ENCODE peak calls at places on chromosomes 11 and 22, in nine cellular contexts. A is AG09309, T is mesothelial cell of epicardium, Z is tibial nerve, D is right atrium auricular region, X is ovary, H is progenitor cell of endocrine pancreas, J is kidney, R is RWPE1. Y is an unnamed sample.

GRCh38 chr11:12076840-12077534 is 33.4 kb upstream of the MICAL2 start:
- DNase-seq in A (no peak), T (no peak), Z (no peak), D (no peak), X (no peak), H (no peak), J (no peak), R (no peak), Y (no peak)

GRCh38 chr22:38943181-38943580 is 14.2 kb upstream of the APOBEC3A start:
- DNase-seq in A (no peak), T (no peak), Z (no peak), D (no peak), X (no peak), H (no peak), J (peak; percentile 30), R (no peak), Y (no peak)

GRCh38 chr11:28243057-28243456 is 134.9 kb downstream of the METTL15 start:
- DNase-seq in A (no peak), T (no peak), Z (no peak), D (no peak), X (no peak), H (no peak), J (no peak), R (no peak), Y (no peak)

GRCh38 chr11:124194696-124195418 is 11.7 kb downstream of the OR10D3 start:
- DNase-seq in A (peak; percentile 10), T (no peak), Z (no peak), D (peak; percentile 71), X (no peak), H (no peak), J (no peak), R (peak; percentile 38), Y (no peak)

GRCh38 chr11:64107300-64107699 is 58.6 kb downstream of the MACROD1 start:
- DNase-seq in A (no peak), T (no peak), Z (no peak), D (no peak), X (no peak), H (no peak), J (no peak), R (no peak), Y (no peak)

GRCh38 chr11:71139516-71140205 is 112.7 kb downstream of the SHANK2 start:
- DNase-seq in A (no peak), T (no peak), Z (no peak), D (no peak), X (no peak), H (no peak), J (peak; percentile 92), R (no peak), Y (no peak)

GRCh38 chr11:121721961-121722360 is 269.2 kb upstream of the SORL1-AS1 start:
- DNase-seq in A (no peak), T (no peak), Z (no peak), D (no peak), X (no peak), H (no peak), J (no peak), R (no peak), Y (no peak)

GRCh38 chr11:46391578-46392420 is at the start of gene CHRM4:
- DNase-seq in A (no peak), T (no peak), Z (no peak), D (no peak), X (no peak), H (peak; percentile 49), J (no peak), R (peak; percentile 51), Y (no peak)

GRCh38 chr11:96214745-96215093 is 128.3 kb downstream of the MAML2 start:
- DNase-seq in A (no peak), T (no peak), Z (no peak), D (no peak), X (no peak), H (no peak), J (no peak), R (no peak), Y (no peak)

GRCh38 chr22:44330727-44331660 is 18.2 kb upstream of the SHISAL1 start:
- DNase-seq in A (no peak), T (no peak), Z (no peak), D (no peak), X (no peak), H (no peak), J (no peak), R (no peak), Y (no peak)

GRCh38 chr11:101436511-101437142 is 147.2 kb downstream of the TRPC6 start:
- DNase-seq in A (no peak), T (no peak), Z (no peak), D (no peak), X (peak; percentile 68), H (peak; percentile 30), J (no peak), R (peak; percentile 20), Y (no peak)

GRCh38 chr11:96337541-96338530 is 5.2 kb downstream of the MAML2 start:
- DNase-seq in A (no peak), T (no peak), Z (no peak), D (no peak), X (no peak), H (no peak), J (no peak), R (no peak), Y (no peak)

DNA sequence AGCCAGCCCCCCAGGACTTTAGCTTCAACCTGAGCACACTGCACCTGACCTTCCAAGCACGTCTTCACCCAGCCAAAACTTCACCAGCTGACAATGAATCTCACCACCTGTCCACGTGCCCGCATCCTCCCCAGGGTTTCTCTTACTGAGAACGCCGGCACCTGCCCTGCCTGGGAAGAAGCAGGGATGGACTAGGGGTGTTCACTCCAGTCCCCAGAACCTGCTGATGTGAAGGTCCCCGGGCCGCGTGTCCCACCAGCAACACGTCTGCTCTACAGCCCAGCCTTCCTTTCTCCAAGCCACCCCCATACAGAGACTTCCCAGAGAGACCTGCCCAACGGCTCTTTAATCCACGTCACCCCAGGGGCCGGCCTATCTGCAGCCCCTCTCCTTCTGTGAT is 12.8 kb downstream of the CPT1A start:
- DNase-seq in A (no peak), T (no peak), Z (no peak), D (no peak), X (no peak), H (no peak), J (no peak), R (no peak), Y (no peak)
- TF ChIP-seq CTCF in A (no peak), T (no peak), Z (no peak), D (no peak), X (no peak), H (no peak), J (no peak), R (no peak), Y (no peak)

DNA sequence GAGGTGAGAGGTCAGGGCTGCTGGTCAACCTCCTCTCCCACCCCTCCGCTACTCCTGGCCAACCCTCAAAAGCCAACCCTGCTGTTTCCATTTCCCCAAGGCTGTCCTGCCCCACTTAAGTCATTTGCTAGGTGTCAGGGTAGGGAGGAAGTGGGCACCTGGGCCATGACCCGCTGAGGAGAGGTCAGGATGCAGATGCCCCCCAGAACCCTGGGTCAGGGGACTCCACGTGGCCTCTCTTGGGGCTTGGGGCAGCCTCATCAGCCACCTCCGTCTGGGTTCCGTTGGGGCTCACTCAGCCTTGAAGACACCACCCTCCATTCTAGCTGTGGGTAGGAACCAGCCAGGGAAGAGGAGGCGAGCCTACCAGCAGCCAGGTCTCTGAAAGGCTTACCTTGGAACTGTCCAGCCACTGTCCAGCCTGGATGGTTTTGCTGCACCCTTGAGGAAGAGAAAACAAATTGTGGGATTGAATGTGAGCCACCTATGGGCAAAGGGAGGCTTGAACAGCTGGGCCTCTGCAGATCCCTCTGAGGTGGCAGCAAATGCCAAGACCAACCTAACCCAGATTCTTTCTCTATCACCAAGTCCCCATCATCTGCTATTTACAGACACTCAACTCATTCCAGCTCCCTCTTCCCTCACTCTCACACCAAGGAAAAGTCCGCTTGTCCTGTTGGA is 2.5 kb downstream of the APOL4 start:
- DNase-seq in A (no peak), T (no peak), Z (no peak), D (no peak), X (no peak), H (no peak), J (no peak), R (no peak), Y (no peak)
- TF ChIP-seq CTCF in A (peak; percentile 9), T (no peak), Z (no peak), D (no peak), X (no peak), H (no peak), J (no peak), R (no peak), Y (no peak)

DNA sequence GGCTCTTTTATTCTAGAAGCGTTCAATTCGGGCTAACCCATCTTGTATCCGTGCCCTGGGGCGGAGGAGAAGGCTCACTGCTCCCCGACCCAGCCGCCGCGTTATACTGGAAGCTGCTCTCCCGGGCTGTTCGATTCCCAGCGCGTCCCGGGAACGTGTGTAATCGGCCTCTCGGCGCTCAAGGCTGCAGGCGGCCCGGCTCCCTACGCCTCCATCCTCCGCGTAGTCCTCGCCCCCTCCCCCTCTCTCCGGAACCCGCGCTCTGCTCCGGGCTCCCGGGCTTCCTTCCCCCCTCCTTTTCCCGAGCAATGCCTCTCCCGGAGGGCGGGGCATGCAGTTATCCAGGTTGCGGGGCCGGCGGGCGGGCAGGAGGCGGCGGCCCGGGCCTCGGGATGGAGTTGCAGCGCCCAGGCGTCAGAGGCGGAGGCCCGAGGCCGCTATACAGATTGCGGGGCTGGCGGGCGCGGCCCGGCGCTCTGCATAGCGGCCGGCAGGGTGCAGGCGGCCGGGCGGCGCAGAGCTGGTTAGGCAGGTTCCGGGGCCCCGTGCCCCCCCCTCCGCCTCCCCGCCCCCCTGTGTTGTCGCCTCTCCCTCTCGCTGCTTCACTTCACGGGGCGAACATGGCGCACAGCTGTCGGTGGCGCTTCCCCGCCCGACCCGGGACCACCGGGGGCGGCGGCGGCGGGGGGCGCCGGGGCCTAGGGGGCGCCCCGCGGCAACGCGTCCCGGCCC is at the start of gene KMT2A:
- DNase-seq in A (peak; percentile 87), T (peak; percentile 98), Z (peak; percentile 96), D (peak; percentile 94), X (peak; percentile 99), H (peak; percentile 99), J (peak; percentile 99), R (peak; percentile 93), Y (peak; percentile 79)
- TF ChIP-seq CTCF in A (no peak), T (no peak), Z (no peak), D (no peak), X (peak; percentile 60), H (no peak), J (peak; percentile 100), R (no peak), Y (peak; percentile 54)

GRCh38 chr22:41518048-41518347 is 26.3 kb downstream of the POLR3H start:
- DNase-seq in A (no peak), T (no peak), Z (no peak), D (no peak), X (no peak), H (no peak), J (no peak), R (no peak), Y (no peak)

GRCh38 chr22:41512421-41513194 is 31.7 kb downstream of the POLR3H start:
- DNase-seq in A (no peak), T (no peak), Z (no peak), D (no peak), X (peak; percentile 71), H (no peak), J (no peak), R (peak; percentile 79), Y (no peak)

GRCh38 chr22:41517172-41518047 is 26.9 kb downstream of the POLR3H start:
- DNase-seq in A (no peak), T (no peak), Z (peak; percentile 85), D (peak; percentile 81), X (peak; percentile 84), H (peak; percentile 70), J (peak; percentile 78), R (peak; percentile 52), Y (peak; percentile 90)

GRCh38 chr22:41513391-41513790 is 30.9 kb downstream of the POLR3H start:
- DNase-seq in A (no peak), T (no peak), Z (no peak), D (no peak), X (no peak), H (no peak), J (no peak), R (no peak), Y (no peak)

GRCh38 chr22:41516462-41516861 is 27.8 kb downstream of the POLR3H start:
- DNase-seq in A (no peak), T (no peak), Z (no peak), D (no peak), X (no peak), H (no peak), J (no peak), R (no peak), Y (no peak)
- TF ChIP-seq CTCF in A (no peak), T (no peak), Z (no peak), D (no peak), X (no peak), H (no peak), J (no peak), R (no peak), Y (no peak)